ENCODE peak calls at places on chromosomes 1 and 21, in six cellular contexts. W, N, H, P, Q and L are unnamed samples.

GRCh38 chr1:85411567-85412312 is 53.2 kb downstream of the DDAH1 start:
- DNase-seq in W (no peak), N (no peak), H (no peak), P (no peak), Q (no peak), L (no peak)

GRCh38 chr1:51192213-51192843 is 43.7 kb upstream of the RNF11 start:
- DNase-seq in W (peak; percentile 65), N (peak; percentile 69), H (peak; percentile 41), P (peak; percentile 26), Q (peak; percentile 80), L (peak; percentile 63)

GRCh38 chr1:43221256-43221778 is 48.5 kb upstream of the TMEM125 start:
- DNase-seq in W (no peak), N (no peak), H (no peak), P (no peak), Q (no peak), L (no peak)

GRCh38 chr21:42524341-42525227 is 10.9 kb downstream of the SLC37A1 start:
- DNase-seq in W (peak; percentile 76), N (peak; percentile 80), H (no peak), P (peak; percentile 69), Q (peak; percentile 89), L (peak; percentile 81)

GRCh38 chr1:192767798-192768197 is 41.0 kb upstream of the RGS2 start:
- DNase-seq in W (no peak), N (no peak), H (no peak), P (no peak), Q (no peak), L (no peak)

GRCh38 chr1:173315296-173315695 is 108.2 kb upstream of the TNFSF4 start:
- DNase-seq in W (no peak), N (no peak), H (no peak), P (no peak), Q (no peak), L (no peak)

GRCh38 chr1:24020032-24020431 is 39.9 kb upstream of the SRSF10 start:
- DNase-seq in W (peak; percentile 74), N (no peak), H (no peak), P (no peak), Q (peak; percentile 88), L (no peak)

GRCh38 chr1:204402391-204402790 is 9.2 kb downstream of the PPP1R15B start:
- DNase-seq in W (no peak), N (no peak), H (no peak), P (no peak), Q (no peak), L (no peak)

GRCh38 chr1:200029035-200029623 is 1.6 kb downstream of the NR5A2 start:
- DNase-seq in W (no peak), N (peak; percentile 49), H (peak; percentile 79), P (no peak), Q (no peak), L (peak; percentile 59)

GRCh38 chr1:159229486-159229885 is 24.8 kb downstream of the ACKR1 start:
- DNase-seq in W (no peak), N (no peak), H (peak; percentile 62), P (no peak), Q (no peak), L (no peak)

GRCh38 chr21:33699277-33699676 is 57.0 kb downstream of the ITSN1 start:
- DNase-seq in W (no peak), N (no peak), H (no peak), P (no peak), Q (no peak), L (no peak)

GRCh38 chr1:108316545-108316944 is 72.7 kb upstream of the NBPF4 start:
- DNase-seq in W (no peak), N (no peak), H (no peak), P (no peak), Q (no peak), L (no peak)

DNA sequence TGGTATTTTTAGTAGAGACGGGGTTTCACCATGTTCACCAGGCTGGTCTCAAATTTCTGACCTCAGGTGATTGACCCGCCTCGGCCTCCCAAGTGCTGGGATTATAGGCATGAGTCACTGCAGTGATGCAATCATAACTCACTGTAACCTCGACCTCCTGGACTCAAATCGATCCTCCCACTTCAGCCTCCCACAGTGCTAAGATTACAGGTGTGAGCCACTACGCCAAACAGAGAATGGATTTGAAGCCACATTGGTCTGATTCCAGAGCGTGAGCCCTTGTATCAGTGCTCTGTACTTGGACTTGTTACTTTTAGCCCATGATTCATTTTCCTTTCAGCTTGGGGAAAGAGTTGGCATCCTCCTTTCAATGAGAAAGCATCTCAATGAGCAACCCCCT is 14.9 kb upstream of the ZNF683 start:
- DNase-seq in W (no peak), N (no peak), H (no peak), P (no peak), Q (no peak), L (peak; percentile 14)
- TF ChIP-seq EP300 in W (no peak), N (no peak), H (no peak), P (no peak), Q (no peak), L (no peak)

GRCh38 chr1:174875306-174875705 is 124.4 kb upstream of the CACYBP start:
- DNase-seq in W (no peak), N (peak; percentile 89), H (no peak), P (no peak), Q (no peak), L (peak; percentile 87)

GRCh38 chr1:174877208-174877673 is 122.5 kb upstream of the CACYBP start:
- DNase-seq in W (peak; percentile 21), N (peak; percentile 43), H (no peak), P (no peak), Q (no peak), L (peak; percentile 22)

GRCh38 chr1:174872615-174873058 is 127.1 kb upstream of the CACYBP start:
- DNase-seq in W (no peak), N (no peak), H (no peak), P (no peak), Q (no peak), L (no peak)

GRCh38 chr1:174871886-174872285 is 127.9 kb upstream of the CACYBP start:
- DNase-seq in W (no peak), N (no peak), H (no peak), P (no peak), Q (no peak), L (no peak)

DNA sequence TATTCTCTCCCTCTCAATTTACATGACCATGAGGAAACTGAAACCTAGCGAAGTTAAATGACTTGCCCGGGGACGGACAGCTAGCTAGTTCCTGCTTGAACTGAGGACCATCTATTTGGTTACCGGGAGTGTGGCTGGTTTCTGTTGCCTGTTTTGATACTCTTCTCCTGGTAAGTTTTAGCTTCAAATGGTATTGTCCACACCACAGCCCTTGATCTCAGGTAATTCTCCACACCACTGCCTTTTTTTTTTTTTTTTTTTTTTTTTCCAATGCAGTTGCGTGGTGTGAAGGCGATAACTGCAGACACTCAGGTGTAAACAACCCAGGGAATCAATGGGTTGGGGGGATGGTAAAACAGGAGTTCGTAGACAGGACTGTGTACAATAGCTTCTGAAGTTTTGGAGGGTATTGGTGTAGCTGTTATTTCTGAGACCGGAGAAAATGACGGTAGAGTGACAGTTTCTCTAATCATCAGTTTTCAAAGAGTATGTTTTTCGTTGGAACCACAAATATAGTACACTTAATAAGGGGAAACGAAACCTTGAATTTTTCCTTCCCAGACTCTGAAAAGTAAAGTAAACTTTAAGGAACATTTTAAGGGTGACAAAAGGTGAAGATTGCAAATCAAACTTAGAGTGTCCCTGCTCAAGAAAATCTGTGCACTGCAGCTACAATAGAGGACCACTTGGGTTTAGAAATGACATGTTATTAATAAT is 125.3 kb upstream of the CACYBP start:
- DNase-seq in W (no peak), N (peak; percentile 52), H (no peak), P (no peak), Q (no peak), L (peak; percentile 41)
- H3K4me3 ChIP-seq in W (no peak overlapping the region), N (peak overlapping the region; percentile 30), H (no peak overlapping the region), P (peak overlapping the region; percentile 17), Q (no peak overlapping the region), L (peak overlapping the region; percentile 25)

GRCh38 chr1:221816899-221817298 is 75.0 kb upstream of the DUSP10 start:
- DNase-seq in W (no peak), N (no peak), H (no peak), P (no peak), Q (no peak), L (no peak)
- TF ChIP-seq EP300 in W (no peak), N (no peak), H (no peak), P (no peak), Q (no peak), L (no peak)

GRCh38 chr1:230976825-230977747 is 1.6 kb downstream of the TTC13 start:
- DNase-seq in W (no peak), N (no peak), H (no peak), P (no peak), Q (no peak), L (no peak)
- H3K4me3 ChIP-seq in W (no peak overlapping the region), N (peak overlapping the region; percentile 90), H (peak overlapping the region; percentile 85), P (peak overlapping the region; percentile 86), Q (no peak overlapping the region), L (no peak overlapping the region)